ENCODE peak calls at places on chromosome 10, in nine cellular contexts. P is osteoblast; O is WTC11; C is stomach; W is PC-3; M is CD4-positive, alpha-beta T cell; D is left ventricle myocardium inferior; X is endothelial cell; A is B cell. I is an unnamed sample.

GRCh38 chr10:117373848-117374505 is 1.3 kb downstream of the PDZD8 start:
- DNase-seq in P (peak), O (no peak), C (peak), W (peak), M (peak), D (peak), X (peak), A (peak), I (no peak)

GRCh38 chr10:70052462-70053211 is at the start of gene MACROH2A2:
- DNase-seq in P (peak), O (peak), C (peak), W (peak), M (no peak), D (peak), X (peak), A (no peak), I (no peak)

GRCh38 chr10:103481974-103482531 is 3.0 kb upstream of the CALHM3 start:
- DNase-seq in P (peak), O (no peak), C (no peak), W (peak), M (no peak), D (no peak), X (peak), A (peak), I (peak)

GRCh38 chr10:62056219-62056618 is 154.7 kb downstream of the ARID5B start:
- DNase-seq in P (no peak), O (no peak), C (no peak), W (no peak), M (no peak), D (no peak), X (no peak), A (no peak), I (no peak)

GRCh38 chr10:86662186-86663045 is 5.9 kb upstream of the LDB3 start:
- DNase-seq in P (peak), O (no peak), C (no peak), W (no peak), M (no peak), D (peak), X (no peak), A (no peak), I (no peak)

GRCh38 chr10:101629781-101630419 is 41.8 kb downstream of the DPCD start:
- DNase-seq in P (no peak), O (no peak), C (no peak), W (no peak), M (no peak), D (peak), X (no peak), A (no peak), I (no peak)

GRCh38 chr10:45418417-45418858 is 44.4 kb downstream of the ALOX5 start:
- DNase-seq in P (no peak), O (no peak), C (no peak), W (no peak), M (no peak), D (no peak), X (no peak), A (no peak), I (no peak)

GRCh38 chr10:107264742-107265141 is 100.2 kb upstream of the SORCS1 start:
- DNase-seq in P (no peak), O (peak), C (no peak), W (no peak), M (no peak), D (no peak), X (no peak), A (no peak), I (no peak)

GRCh38 chr10:124671486-124672075 is 72.6 kb downstream of the FAM53B start:
- DNase-seq in P (peak), O (no peak), C (no peak), W (peak), M (no peak), D (peak), X (no peak), A (no peak), I (no peak)

GRCh38 chr10:47339759-47340612 is 8.2 kb upstream of the RBP3 start:
- DNase-seq in P (peak), O (no peak), C (peak), W (no peak), M (no peak), D (no peak), X (no peak), A (peak), I (no peak)

GRCh38 chr10:88926484-88927249 is 25.9 kb downstream of the ACTA2 start:
- DNase-seq in P (no peak), O (no peak), C (no peak), W (no peak), M (no peak), D (no peak), X (no peak), A (no peak), I (peak)

DNA sequence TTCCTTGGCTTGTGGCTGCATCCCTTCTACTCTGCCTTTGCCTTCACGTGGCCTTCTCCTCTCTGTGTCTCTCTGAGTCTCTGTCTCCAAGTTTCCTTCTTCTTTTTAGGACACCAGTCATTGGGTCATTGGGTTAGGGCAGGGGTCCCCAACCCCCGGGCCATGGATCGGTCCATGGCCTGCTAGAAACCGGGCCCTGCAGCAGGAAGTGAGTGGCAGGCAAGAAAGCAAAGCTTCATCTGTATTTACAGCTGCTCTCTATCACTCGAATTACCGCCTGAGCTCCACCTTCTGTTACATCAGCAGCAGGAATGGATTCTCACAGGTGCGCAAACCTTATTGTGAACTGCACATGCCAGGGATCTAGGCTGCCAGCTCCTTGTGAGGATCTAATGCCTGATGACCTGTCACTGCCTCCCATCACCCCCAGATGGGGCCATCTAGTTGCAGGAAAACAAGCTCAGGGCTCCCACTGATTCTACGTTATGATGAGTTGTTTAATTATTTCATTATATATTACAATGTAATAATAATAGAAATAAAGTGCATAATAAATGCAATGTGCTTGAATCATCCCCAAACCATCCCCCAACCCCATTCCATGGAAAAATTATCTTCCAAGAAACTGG is 47.9 kb upstream of the DOCK1 start:
- DNase-seq in P (no peak), O (no peak), C (no peak), W (no peak), M (no peak), D (no peak), X (no peak), A (no peak), I (no peak)
- TF ChIP-seq CTCF in P (no peak), O (no peak), C (no peak), W (no peak), M (no peak), D (peak), X (no peak), A (no peak), I (no peak)

DNA sequence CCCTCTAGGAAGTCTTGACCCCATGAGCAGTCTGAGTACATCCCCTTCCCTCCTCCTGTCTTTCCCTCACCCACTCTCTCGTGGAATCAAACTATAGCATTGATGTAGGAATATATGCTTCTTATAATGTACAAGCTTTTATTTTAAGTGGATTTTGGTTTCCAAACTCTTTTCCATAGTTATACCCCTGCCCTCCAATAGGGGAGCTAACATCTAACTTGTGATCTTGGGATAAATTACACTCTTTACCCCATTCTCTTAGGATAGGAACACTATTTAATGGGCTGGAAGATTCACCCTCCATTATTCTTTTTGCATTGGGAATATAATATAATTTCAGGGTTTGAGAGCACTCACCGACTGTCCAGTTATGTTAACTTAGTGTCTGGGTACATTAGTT is 465.9 kb downstream of the GATA3 start:
- DNase-seq in P (no peak), O (no peak), C (no peak), W (no peak), M (no peak), D (no peak), X (no peak), A (no peak), I (no peak)
- TF ChIP-seq CTCF in P (no peak), O (peak), C (no peak), W (peak), M (no peak), D (no peak), X (peak), A (no peak), I (no peak)

DNA sequence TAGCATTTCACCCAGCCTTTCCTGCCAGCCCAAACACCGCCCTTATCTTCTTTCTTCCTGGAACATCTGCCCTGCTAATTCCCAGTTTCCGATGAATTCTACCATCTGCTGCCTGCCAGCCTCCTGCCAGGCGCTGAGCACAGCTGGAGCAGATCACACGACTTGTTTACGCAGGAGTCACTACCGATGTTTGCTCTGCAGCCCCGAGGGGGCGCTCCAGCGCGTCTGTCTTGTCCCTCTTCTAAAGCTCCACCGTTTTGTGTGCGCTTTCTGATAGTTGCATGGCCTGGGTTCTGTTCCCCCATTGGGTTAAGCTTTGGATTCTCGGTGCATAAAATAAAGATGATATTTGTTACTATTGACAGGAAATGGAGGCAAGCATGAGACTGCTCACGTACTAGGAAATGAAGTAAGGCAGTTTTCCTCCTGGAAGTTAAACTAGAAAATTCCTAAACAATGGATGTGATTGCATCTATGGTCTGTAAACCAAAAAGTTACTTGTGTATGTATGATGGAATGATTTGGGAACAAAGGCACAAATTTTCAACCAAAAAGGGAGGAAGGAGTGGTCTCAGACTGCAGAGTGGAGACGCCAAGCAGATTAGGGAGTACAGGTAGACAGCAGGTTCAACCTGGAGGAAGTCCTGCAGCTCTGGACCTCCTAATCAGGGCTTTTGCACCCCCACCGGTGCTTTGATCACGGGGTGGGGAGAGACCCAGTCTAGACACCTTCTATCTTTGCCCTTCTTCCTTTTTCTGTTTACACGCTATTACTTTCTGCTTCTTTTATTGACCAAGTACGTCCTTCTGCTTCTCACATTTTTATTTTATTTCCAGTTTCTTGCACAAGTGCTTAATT is 2.2 kb upstream of the RBM17 start:
- DNase-seq in P (peak), O (peak), C (peak), W (peak), M (peak), D (peak), X (peak), A (peak), I (peak)
- TF ChIP-seq CTCF in P (peak), O (peak), C (peak), W (peak), M (peak), D (peak), X (no peak), A (peak), I (peak)

GRCh38 chr10:31723074-31723750 is 205.4 kb downstream of the ARHGAP12 start:
- DNase-seq in P (peak), O (no peak), C (no peak), W (no peak), M (no peak), D (no peak), X (no peak), A (no peak), I (no peak)

GRCh38 chr10:31725436-31725835 is 203.2 kb downstream of the ARHGAP12 start:
- DNase-seq in P (no peak), O (no peak), C (no peak), W (no peak), M (no peak), D (no peak), X (no peak), A (no peak), I (no peak)

GRCh38 chr10:31721166-31721565 is 207.5 kb downstream of the ARHGAP12 start:
- DNase-seq in P (no peak), O (no peak), C (no peak), W (no peak), M (no peak), D (no peak), X (no peak), A (no peak), I (no peak)

GRCh38 chr10:31728698-31729224 is 199.9 kb downstream of the ARHGAP12 start:
- DNase-seq in P (no peak), O (no peak), C (no peak), W (no peak), M (no peak), D (no peak), X (no peak), A (no peak), I (no peak)

DNA sequence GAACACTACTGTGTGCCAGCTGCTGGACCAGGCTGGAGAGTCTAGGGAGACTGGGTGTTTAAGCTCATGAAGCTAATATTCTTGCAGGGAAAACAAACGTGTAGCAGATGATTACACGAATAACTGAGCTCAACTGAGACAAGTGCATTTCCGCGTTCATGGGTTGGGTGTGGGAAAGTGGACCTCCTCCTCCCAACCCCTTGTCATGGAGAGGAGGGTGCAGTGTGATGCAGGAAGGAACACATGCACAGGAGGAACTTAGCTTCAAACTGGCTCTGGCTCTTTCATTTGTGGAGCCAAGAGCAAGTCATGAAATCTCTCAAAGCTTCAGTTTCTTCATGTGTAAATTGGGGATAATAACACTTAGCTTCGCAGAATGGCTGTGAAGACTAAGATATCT is 204.3 kb downstream of the ARHGAP12 start:
- DNase-seq in P (no peak), O (no peak), C (no peak), W (no peak), M (no peak), D (no peak), X (no peak), A (no peak), I (no peak)
- TF ChIP-seq CTCF in P (no peak), O (no peak), C (no peak), W (no peak), M (no peak), D (no peak), X (no peak), A (no peak), I (no peak)

DNA sequence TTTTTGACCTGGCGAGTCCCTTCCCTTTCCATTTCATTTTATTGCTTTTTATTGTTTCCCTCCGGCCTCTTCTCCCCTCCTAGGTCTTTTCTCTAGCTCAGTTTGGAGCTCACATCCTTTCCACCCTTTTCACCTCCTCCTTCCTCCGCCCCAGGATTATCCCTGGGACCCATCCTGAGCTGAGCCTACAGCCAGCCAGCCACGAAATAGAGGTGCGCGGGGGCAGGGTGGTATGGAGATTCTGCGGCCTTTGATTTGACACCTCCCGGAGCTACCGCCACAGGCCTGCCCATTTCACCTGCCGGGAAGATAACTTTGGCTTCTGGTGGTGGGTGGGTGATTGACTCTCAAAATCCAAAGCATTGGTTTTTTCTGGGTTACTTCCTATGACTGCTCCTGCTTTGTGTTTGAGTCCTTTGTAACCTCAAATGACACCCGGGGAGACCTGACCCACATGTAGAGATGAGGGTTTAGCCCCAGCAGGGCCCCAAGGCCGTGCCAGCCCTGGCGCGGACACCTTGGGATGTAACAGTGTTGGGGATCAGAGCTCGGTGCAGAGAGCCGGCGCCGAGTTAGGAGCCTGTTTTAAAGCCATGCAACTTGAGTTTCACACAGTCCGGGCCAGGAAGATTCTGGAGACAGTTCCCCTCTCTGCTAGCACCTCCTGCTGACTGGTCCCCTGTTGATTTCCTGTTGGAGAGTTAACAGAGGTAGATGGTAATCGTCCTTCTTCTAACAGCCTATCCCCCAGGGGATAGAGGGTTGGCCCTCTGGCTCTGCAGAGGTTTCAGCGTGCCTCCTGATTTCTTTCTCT is 1.5 kb downstream of the DUSP5 start:
- DNase-seq in P (peak), O (peak), C (peak), W (peak), M (peak), D (no peak), X (peak), A (peak), I (peak)
- TF ChIP-seq CTCF in P (peak), O (no peak), C (no peak), W (peak), M (no peak), D (no peak), X (no peak), A (no peak), I (peak)